ENCODE peak calls at places on chromosomes 16 and 17, in five cellular contexts. One of them, this sample, is unnamed.

GRCh38 chr16:48542020-48542473 is 67.9 kb downstream of the N4BP1 start:
- DNase-seq in activated effector memory CD4-positive, alpha-beta T cell treated with Interleukin-2 at 50 U/mL for 16 hours: no peak
- DNase-seq in NCI-H2171 treated with DMSO at 0.1 percent for 48 hours: peak
- DNase-seq in type B pancreatic cell: no peak
- DNase-seq in anterior cingulate cortex: peak
- DNase-seq in this sample: no peak

GRCh38 chr17:50627782-50628601 is 6.7 kb upstream of the ABCC3 start:
- DNase-seq in NCI-H2171 treated with DMSO at 0.1 percent for 48 hours: no peak
- DNase-seq in activated effector memory CD4-positive, alpha-beta T cell treated with Interleukin-2 at 50 U/mL for 16 hours: no peak
- DNase-seq in anterior cingulate cortex: no peak
- DNase-seq in type B pancreatic cell: no peak
- DNase-seq in this sample: peak

GRCh38 chr17:36525888-36526287 is 8.8 kb downstream of the MYO19 start:
- DNase-seq in NCI-H2171 treated with DMSO at 0.1 percent for 48 hours: no peak
- DNase-seq in type B pancreatic cell: peak
- DNase-seq in activated effector memory CD4-positive, alpha-beta T cell treated with Interleukin-2 at 50 U/mL for 16 hours: no peak
- DNase-seq in anterior cingulate cortex: no peak
- DNase-seq in this sample: no peak

GRCh38 chr16:53091508-53092211 is 36.9 kb downstream of the CHD9 start:
- DNase-seq in anterior cingulate cortex: peak
- DNase-seq in activated effector memory CD4-positive, alpha-beta T cell treated with Interleukin-2 at 50 U/mL for 16 hours: no peak
- DNase-seq in type B pancreatic cell: no peak
- DNase-seq in NCI-H2171 treated with DMSO at 0.1 percent for 48 hours: peak
- DNase-seq in this sample: peak

GRCh38 chr16:27232875-27233605 is 29.7 kb downstream of the KDM8 start:
- DNase-seq in type B pancreatic cell: no peak
- DNase-seq in activated effector memory CD4-positive, alpha-beta T cell treated with Interleukin-2 at 50 U/mL for 16 hours: no peak
- DNase-seq in NCI-H2171 treated with DMSO at 0.1 percent for 48 hours: no peak
- DNase-seq in anterior cingulate cortex: no peak
- DNase-seq in this sample: no peak

GRCh38 chr16:56977256-56977655 is 12.1 kb upstream of the NLRC5 start:
- DNase-seq in type B pancreatic cell: no peak
- DNase-seq in NCI-H2171 treated with DMSO at 0.1 percent for 48 hours: no peak
- DNase-seq in activated effector memory CD4-positive, alpha-beta T cell treated with Interleukin-2 at 50 U/mL for 16 hours: no peak
- DNase-seq in anterior cingulate cortex: no peak
- DNase-seq in this sample: no peak

GRCh38 chr16:67537636-67538591 is 9.3 kb downstream of the RIPOR1 start:
- DNase-seq in type B pancreatic cell: peak
- DNase-seq in anterior cingulate cortex: no peak
- DNase-seq in activated effector memory CD4-positive, alpha-beta T cell treated with Interleukin-2 at 50 U/mL for 16 hours: peak
- DNase-seq in NCI-H2171 treated with DMSO at 0.1 percent for 48 hours: no peak
- DNase-seq in this sample: peak

GRCh38 chr16:10736926-10737625 is 6.6 kb upstream of the NUBP1 start:
- DNase-seq in type B pancreatic cell: peak
- DNase-seq in activated effector memory CD4-positive, alpha-beta T cell treated with Interleukin-2 at 50 U/mL for 16 hours: peak
- DNase-seq in anterior cingulate cortex: peak
- DNase-seq in NCI-H2171 treated with DMSO at 0.1 percent for 48 hours: peak
- DNase-seq in this sample: peak

GRCh38 chr17:41610965-41611640 is 1.5 kb downstream of the KRT16 start:
- DNase-seq in activated effector memory CD4-positive, alpha-beta T cell treated with Interleukin-2 at 50 U/mL for 16 hours: no peak
- DNase-seq in anterior cingulate cortex: no peak
- DNase-seq in type B pancreatic cell: no peak
- DNase-seq in NCI-H2171 treated with DMSO at 0.1 percent for 48 hours: no peak
- DNase-seq in this sample: no peak

GRCh38 chr17:65312718-65313382 is 175.7 kb downstream of the RGS9 start:
- DNase-seq in activated effector memory CD4-positive, alpha-beta T cell treated with Interleukin-2 at 50 U/mL for 16 hours: no peak
- DNase-seq in type B pancreatic cell: no peak
- DNase-seq in anterior cingulate cortex: no peak
- DNase-seq in NCI-H2171 treated with DMSO at 0.1 percent for 48 hours: no peak
- DNase-seq in this sample: no peak

GRCh38 chr16:85417156-85417860 is 195.8 kb upstream of the GSE1 start:
- DNase-seq in type B pancreatic cell: no peak
- DNase-seq in NCI-H2171 treated with DMSO at 0.1 percent for 48 hours: no peak
- DNase-seq in activated effector memory CD4-positive, alpha-beta T cell treated with Interleukin-2 at 50 U/mL for 16 hours: no peak
- DNase-seq in anterior cingulate cortex: no peak
- DNase-seq in this sample: peak

GRCh38 chr16:4500283-4500682 is 24.1 kb downstream of the HMOX2 start:
- DNase-seq in type B pancreatic cell: no peak
- DNase-seq in activated effector memory CD4-positive, alpha-beta T cell treated with Interleukin-2 at 50 U/mL for 16 hours: no peak
- DNase-seq in anterior cingulate cortex: no peak
- DNase-seq in NCI-H2171 treated with DMSO at 0.1 percent for 48 hours: no peak
- DNase-seq in this sample: no peak

GRCh38 chr17:16215002-16215272 is 397 bp downstream of the NCOR1 start:
- DNase-seq in type B pancreatic cell: peak
- DNase-seq in NCI-H2171 treated with DMSO at 0.1 percent for 48 hours: no peak
- DNase-seq in anterior cingulate cortex: no peak
- DNase-seq in activated effector memory CD4-positive, alpha-beta T cell treated with Interleukin-2 at 50 U/mL for 16 hours: no peak
- DNase-seq in this sample: no peak

GRCh38 chr17:63701477-63702222 is 1.7 kb upstream of the LIMD2 start:
- DNase-seq in activated effector memory CD4-positive, alpha-beta T cell treated with Interleukin-2 at 50 U/mL for 16 hours: peak
- DNase-seq in anterior cingulate cortex: no peak
- DNase-seq in type B pancreatic cell: no peak
- DNase-seq in NCI-H2171 treated with DMSO at 0.1 percent for 48 hours: no peak
- DNase-seq in this sample: no peak

GRCh38 chr16:21104124-21104860 is 46.4 kb downstream of the DNAH3 start:
- DNase-seq in anterior cingulate cortex: no peak
- DNase-seq in type B pancreatic cell: no peak
- DNase-seq in activated effector memory CD4-positive, alpha-beta T cell treated with Interleukin-2 at 50 U/mL for 16 hours: no peak
- DNase-seq in NCI-H2171 treated with DMSO at 0.1 percent for 48 hours: no peak
- DNase-seq in this sample: no peak

This sample was measured in pancreas.